ENCODE peak calls at places on chromosome 22, in nine cellular contexts. F is IMR-90, M is cardiac muscle cell, N is neural progenitor cell, W is A549, A is fibroblast of lung, L is spleen, J is right atrium auricular region, E is heart right ventricle. P is an unnamed sample. For H3K4me1, the result is how much of the 10 kb centered on the place peaks cover.

GRCh38 chr22:45036154-45036553 is 26.3 kb upstream of the PHF21B start:
- DNase-seq in J (no peak), F (peak), A (peak), L (no peak), M (no peak), W (no peak), E (no peak), N (no peak), P (no peak)

GRCh38 chr22:33076368-33076767 is 18.2 kb upstream of the SYN3 start:
- DNase-seq in N (peak), F (peak), J (no peak), L (no peak), A (peak), E (no peak), M (peak), W (no peak), P (no peak)

GRCh38 chr22:19718255-19719054 is 4.2 kb downstream of the SEPTIN5 start:
- DNase-seq in M (no peak), J (no peak), W (no peak), E (no peak), A (no peak), L (no peak), F (no peak), N (no peak), P (no peak)

GRCh38 chr22:41094036-41094435 is 1.6 kb downstream of the EP300 start:
- DNase-seq in M (peak), A (peak), L (no peak), F (peak), W (no peak), N (peak), J (no peak), E (no peak), P (no peak)

GRCh38 chr22:42338502-42338901 is 68.0 kb upstream of the TCF20 start:
- DNase-seq in N (no peak), E (no peak), A (no peak), J (no peak), M (no peak), F (no peak), W (no peak), L (no peak), P (no peak)

GRCh38 chr22:36775589-36775965 is 342 bp downstream of the IFT27 start:
- DNase-seq in A (peak), F (peak), N (peak), J (no peak), E (peak), M (peak), L (peak), W (no peak), P (no peak)

GRCh38 chr22:18156878-18157713 is 7.1 kb downstream of the USP18 start:
- DNase-seq in A (peak), W (peak), F (peak), M (peak), J (peak), N (peak), L (peak), E (peak), P (no peak)

GRCh38 chr22:20602589-20603164 is 95.3 kb downstream of the MED15 start:
- DNase-seq in J (no peak), N (no peak), M (no peak), A (no peak), L (no peak), F (no peak), W (no peak), E (no peak), P (no peak)

GRCh38 chr22:32823024-32823730 is 21.7 kb downstream of the TIMP3 start:
- DNase-seq in E (no peak), L (no peak), F (peak), J (no peak), W (peak), M (peak), N (peak), A (peak), P (no peak)

GRCh38 chr22:19125474-19126308 is 3.5 kb upstream of the DGCR2 start:
- DNase-seq in E (no peak), L (peak), A (no peak), M (no peak), F (no peak), J (no peak), W (no peak), N (no peak), P (no peak)

GRCh38 chr22:37632174-37633081 is 7.0 kb upstream of the SH3BP1 start:
- DNase-seq in A (no peak), L (peak), F (no peak), W (no peak), M (no peak), E (no peak), J (no peak), N (no peak), P (no peak)

GRCh38 chr22:33825761-33826160 is 94.5 kb downstream of the LARGE1 start:
- DNase-seq in M (no peak), L (no peak), W (no peak), N (no peak), J (no peak), A (no peak), E (no peak), F (no peak), P (no peak)

GRCh38 chr22:48238966-48239365 is 1476.5 kb downstream of the TBC1D22A start:
- DNase-seq in A (no peak), W (no peak), L (peak), F (no peak), E (no peak), N (peak), J (peak), M (no peak), P (no peak)

GRCh38 chr22:17880020-17880419 is 105.8 kb upstream of the BID start:
- DNase-seq in F (no peak), W (no peak), J (no peak), N (no peak), M (no peak), L (no peak), A (no peak), E (no peak), P (no peak)

GRCh38 chr22:34620832-34621231 is 445.1 kb upstream of the ISX start:
- DNase-seq in A (no peak), N (no peak), E (no peak), M (no peak), L (no peak), J (no peak), F (no peak), W (no peak), P (no peak)

GRCh38 chr22:27100789-27101188 is 443.4 kb downstream of the MIAT start:
- DNase-seq in W (no peak), F (peak), N (peak), E (no peak), A (peak), L (no peak), M (peak), J (no peak), P (no peak)
- H3K4me3 ChIP-seq in W (no peak), F (no peak), N (peak), E (no peak), A (no peak), L (no peak), M (no peak), J (no peak), P (peak)

GRCh38 chr22:24247011-24247507 is 2.2 kb upstream of the GGT5 start:
- DNase-seq in A (no peak), W (no peak), E (no peak), M (no peak), L (peak), N (no peak), J (no peak), F (peak), P (no peak)
- TF ChIP-seq CTCF in A (no peak), W (no peak), E (no peak), M (no peak), L (no peak), N (no peak), J (no peak), F (no peak), P (no peak)

GRCh38 chr22:29146101-29146560 is 59.6 kb upstream of the EMID1 start:
- DNase-seq in J (no peak), W (no peak), L (peak), M (no peak), E (no peak), A (no peak), N (no peak), F (no peak), P (peak)
- H3K4me1 ChIP-seq in J (under half), W (under half), L (under half), M (under half), E (under half), A (under half), N (under half), F (under half), P (under half)

GRCh38 chr22:49522582-49523373 is 304.9 kb downstream of the BRD1 start:
- DNase-seq in N (no peak), M (no peak), A (no peak), W (no peak), L (peak), F (no peak), E (no peak), J (no peak), P (no peak)
- H3K4me3 ChIP-seq in N (no peak), M (no peak), A (no peak), W (no peak), L (no peak), F (no peak), E (no peak), J (no peak), P (no peak)

DNA sequence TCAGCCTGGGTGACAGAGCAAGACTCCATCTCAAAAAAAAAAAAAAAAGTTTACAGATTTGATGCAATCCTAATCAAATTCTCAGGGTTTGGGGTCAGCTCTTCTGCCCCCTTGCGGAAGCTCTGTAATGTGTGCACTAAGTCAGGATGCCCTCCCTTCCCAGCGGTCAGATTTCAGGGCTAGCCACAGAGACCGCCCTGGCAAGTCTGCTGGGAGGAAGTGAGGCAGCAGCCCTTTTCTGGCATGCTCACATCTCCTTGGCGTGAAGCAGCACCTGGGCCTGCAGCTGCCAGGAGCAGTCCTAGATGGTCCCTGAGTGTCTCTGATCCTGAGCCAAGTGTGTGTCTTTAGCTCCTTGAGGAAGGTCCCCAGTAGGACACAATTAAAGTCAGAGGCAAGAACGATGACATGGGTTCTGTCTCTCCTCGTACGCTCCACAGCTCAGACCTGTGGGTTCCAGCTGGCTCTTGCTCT is 10.9 kb upstream of the APOBEC3C start:
- DNase-seq in W (peak), N (peak), E (peak), L (peak), J (peak), M (peak), F (peak), A (peak), P (peak)
- TF ChIP-seq CTCF in W (peak), N (peak), E (peak), L (peak), J (peak), M (peak), F (peak), A (peak), P (peak)

GRCh38 chr22:39238124-39238466 is 6.7 kb downstream of the PDGFB start:
- DNase-seq in L (no peak), F (no peak), J (no peak), E (no peak), N (no peak), W (no peak), M (no peak), A (no peak), P (no peak)

GRCh38 chr22:39237276-39238123 is 7.3 kb downstream of the PDGFB start:
- DNase-seq in E (no peak), W (no peak), J (no peak), N (no peak), F (no peak), M (no peak), A (no peak), L (no peak), P (no peak)

GRCh38 chr22:39238966-39239510 is 5.7 kb downstream of the PDGFB start:
- DNase-seq in J (no peak), M (no peak), F (no peak), L (no peak), A (no peak), E (no peak), N (no peak), W (no peak), P (no peak)

GRCh38 chr22:39239561-39240423 is 5.0 kb downstream of the PDGFB start:
- DNase-seq in W (no peak), J (no peak), A (no peak), E (no peak), F (no peak), L (no peak), M (no peak), N (no peak), P (no peak)

GRCh38 chr22:39238561-39238960 is 6.2 kb downstream of the PDGFB start:
- DNase-seq in E (no peak), M (no peak), N (no peak), L (no peak), J (no peak), A (no peak), F (no peak), W (no peak), P (no peak)
- H3K4me1 ChIP-seq in E (under half), M (half or more), N (under half), L (half or more), J (half or more), A (under half), F (under half), W (under half), P (half or more)

P was measured in vagina.